ENCODE peak calls at places on chromosomes 3 and 15, in six cellular contexts. L is upper lobe of left lung, W is HepG2, F is K562, I is GM12878, E is A549. A is an unnamed sample.

GRCh38 chr3:62097121-62097520 is 276.2 kb downstream of the FEZF2 start:
- ATAC-seq in L (no peak), W (no peak), F (no peak), I (no peak), E (no peak), A (peak)

GRCh38 chr3:151225040-151225975 is 22.3 kb upstream of the GPR171 start:
- ATAC-seq in L (no peak), W (no peak), F (no peak), I (no peak), E (no peak), A (no peak)

GRCh38 chr3:122984650-122985049 is 42.9 kb downstream of the SEMA5B start:
- ATAC-seq in L (no peak), W (no peak), F (no peak), I (no peak), E (no peak), A (no peak)

GRCh38 chr15:99409097-99409473 is 156.7 kb upstream of the MEF2A start:
- ATAC-seq in L (peak), W (peak), F (no peak), I (peak), E (peak), A (peak)

GRCh38 chr3:110063178-110063577 is 725.8 kb upstream of the DPPA4 start:
- ATAC-seq in L (no peak), W (no peak), F (no peak), I (no peak), E (no peak), A (no peak)

GRCh38 chr3:14592836-14593235 is 52.7 kb upstream of the GRIP2 start:
- ATAC-seq in L (no peak), W (no peak), F (no peak), I (no peak), E (no peak), A (no peak)

GRCh38 chr15:85649372-85649771 is 145.4 kb downstream of the KLHL25 start:
- ATAC-seq in L (peak), W (peak), F (no peak), I (peak), E (no peak), A (peak)

GRCh38 chr15:101521084-101521483 is 31.6 kb upstream of the PCSK6 start:
- ATAC-seq in L (no peak), W (no peak), F (no peak), I (no peak), E (no peak), A (no peak)

GRCh38 chr3:177673105-177673804 is 476.0 kb upstream of the TBL1XR1 start:
- ATAC-seq in L (no peak), W (no peak), F (peak), I (no peak), E (no peak), A (peak)

GRCh38 chr3:37243811-37244748 is 69.7 kb upstream of the LRRFIP2 start:
- ATAC-seq in L (peak), W (peak), F (peak), I (peak), E (peak), A (peak)

GRCh38 chr15:52552303-52552702 is 16.5 kb downstream of the ARPP19 start:
- ATAC-seq in L (no peak), W (no peak), F (no peak), I (no peak), E (no peak), A (no peak)

GRCh38 chr3:4753073-4753691 is 226.1 kb upstream of the BHLHE40 start:
- ATAC-seq in L (no peak), W (no peak), F (no peak), I (peak), E (no peak), A (no peak)

GRCh38 chr3:61924065-61924740 is 362.8 kb downstream of the PTPRG start:
- ATAC-seq in L (no peak), W (no peak), F (no peak), I (peak), E (no peak), A (peak)

GRCh38 chr3:45972534-45973402 is 22.9 kb downstream of the FYCO1 start:
- ATAC-seq in L (peak), W (no peak), F (no peak), I (peak), E (no peak), A (peak)

GRCh38 chr3:3705090-3705775 is 94.0 kb upstream of the LRRN1 start:
- ATAC-seq in L (no peak), W (no peak), F (no peak), I (no peak), E (no peak), A (no peak)

GRCh38 chr3:55218577-55218976 is 268.5 kb downstream of the WNT5A start:
- ATAC-seq in L (no peak), W (no peak), F (no peak), I (no peak), E (no peak), A (no peak)

GRCh38 chr3:136624381-136624780 is 127.8 kb downstream of the STAG1 start:
- ATAC-seq in L (no peak), W (no peak), F (no peak), I (peak), E (no peak), A (no peak)

GRCh38 chr15:49423021-49423420 is at the start of gene FGF7:
- ATAC-seq in L (peak), W (no peak), F (peak), I (no peak), E (no peak), A (peak)

GRCh38 chr15:51526955-51527354 is 95.6 kb downstream of the DMXL2 start:
- ATAC-seq in L (no peak), W (no peak), F (no peak), I (no peak), E (no peak), A (no peak)

GRCh38 chr15:77282333-77282732 is 137.6 kb downstream of the PEAK1 start:
- ATAC-seq in L (no peak), W (peak), F (no peak), I (no peak), E (no peak), A (peak)

GRCh38 chr3:46383946-46384330 is 13.2 kb downstream of the CCR5 start:
- ATAC-seq in L (no peak), W (no peak), F (no peak), I (no peak), E (no peak), A (no peak)

GRCh38 chr3:143135150-143135549 is 15.6 kb downstream of the CHST2 start:
- ATAC-seq in L (no peak), W (no peak), F (no peak), I (no peak), E (peak), A (peak)

GRCh38 chr3:150736903-150737832 is 25.8 kb downstream of the SIAH2 start:
- ATAC-seq in L (no peak), W (peak), F (no peak), I (peak), E (no peak), A (no peak)

GRCh38 chr3:139948898-139949297 is 13.9 kb downstream of the CLSTN2 start:
- ATAC-seq in L (no peak), W (no peak), F (no peak), I (peak), E (no peak), A (no peak)

GRCh38 chr3:124032881-124033359 is 41.0 kb upstream of the ROPN1 start:
- ATAC-seq in L (peak), W (peak), F (peak), I (peak), E (peak), A (peak)

GRCh38 chr15:72967836-72968530 is 84.3 kb upstream of the NEO1 start:
- ATAC-seq in L (no peak), W (no peak), F (no peak), I (no peak), E (no peak), A (no peak)

GRCh38 chr15:68391084-68391483 is 40.9 kb downstream of the ITGA11 start:
- ATAC-seq in L (no peak), W (no peak), F (no peak), I (no peak), E (no peak), A (no peak)

GRCh38 chr3:151912041-151912440 is 38.6 kb downstream of the SUCNR1 start:
- ATAC-seq in L (no peak), W (no peak), F (no peak), I (no peak), E (no peak), A (no peak)

GRCh38 chr3:58973796-58974195 is 76.0 kb downstream of the CFAP20DC start:
- ATAC-seq in L (no peak), W (no peak), F (no peak), I (no peak), E (no peak), A (no peak)

GRCh38 chr3:154356009-154356408 is 31.7 kb upstream of the DHX36 start:
- ATAC-seq in L (no peak), W (no peak), F (no peak), I (no peak), E (no peak), A (no peak)

GRCh38 chr3:12638105-12638504 is 25.8 kb downstream of the RAF1 start:
- ATAC-seq in L (no peak), W (no peak), F (no peak), I (no peak), E (no peak), A (no peak)

GRCh38 chr15:78437762-78438594 is at the start of gene IREB2:
- ATAC-seq in L (peak), W (peak), F (peak), I (peak), E (peak), A (peak)
- TF ChIP-seq POLR2A in L (no peak), W (peak), F (peak), I (peak), E (peak), A (no peak)

GRCh38 chr3:121545564-121546455 is at the start of gene POLQ:
- ATAC-seq in L (peak), W (peak), F (peak), I (peak), E (peak), A (peak)
- TF ChIP-seq EP300 in L (no peak), W (no peak), F (peak), I (no peak), E (no peak), A (no peak)

GRCh38 chr3:196432137-196432879 is at the start of gene UBXN7:
- ATAC-seq in L (peak), W (peak), F (peak), I (peak), E (peak), A (peak)

DNA sequence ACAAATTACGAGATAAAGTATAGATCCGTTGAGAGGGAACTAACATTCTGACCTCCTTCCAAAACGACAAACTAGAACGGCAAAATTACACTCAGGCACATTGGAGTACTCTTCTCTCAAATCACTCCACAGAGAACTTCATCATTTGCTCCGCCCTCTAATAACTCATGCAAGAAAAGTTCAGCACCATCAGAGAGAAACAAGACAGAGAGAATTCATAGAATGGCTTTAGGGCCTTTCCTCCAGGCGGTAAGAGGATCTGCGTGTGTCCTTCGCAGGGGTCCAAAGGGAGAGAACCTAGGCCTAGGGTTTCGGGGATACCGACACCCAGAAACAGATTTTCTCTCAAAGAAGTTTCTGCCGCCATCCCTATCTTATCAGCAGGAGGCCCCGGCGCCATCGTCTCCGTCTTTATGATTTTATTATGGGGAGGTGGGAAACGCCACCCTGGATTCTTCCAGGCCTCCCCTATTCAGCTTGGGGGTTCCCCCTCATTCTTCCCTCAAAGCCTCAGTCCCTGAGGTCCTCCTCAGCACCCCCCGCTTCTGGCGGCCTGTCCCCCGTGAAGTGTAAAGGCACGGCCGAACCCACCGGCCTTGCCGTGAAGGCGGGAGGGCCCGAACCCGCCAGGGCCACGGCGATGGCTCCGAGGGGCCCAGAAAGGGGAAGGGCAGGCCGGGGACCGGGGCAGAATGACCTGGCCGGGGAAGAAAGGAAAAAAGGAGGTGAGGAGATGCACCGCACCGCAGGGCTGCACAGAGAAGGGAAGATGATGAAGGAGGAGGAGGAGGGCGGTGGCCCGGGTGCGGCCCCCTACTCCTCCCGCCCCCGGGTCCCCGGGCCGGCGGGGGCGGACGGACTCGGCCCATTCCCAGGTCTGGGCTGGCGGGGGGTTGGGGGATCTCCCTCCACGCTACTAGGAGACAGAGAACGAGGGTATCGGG is 762 bp downstream of the UBXN7 start:
- ATAC-seq in L (peak), W (peak), F (peak), I (peak), E (peak), A (peak)
- TF ChIP-seq POLR2A in L (peak), W (no peak), F (no peak), I (no peak), E (no peak), A (no peak)

GRCh38 chr3:113165841-113166240 is 45.5 kb upstream of the BOC start:
- ATAC-seq in L (no peak), W (no peak), F (no peak), I (no peak), E (no peak), A (peak)

GRCh38 chr3:113169876-113170452 is 41.4 kb upstream of the BOC start:
- ATAC-seq in L (no peak), W (peak), F (no peak), I (no peak), E (no peak), A (no peak)

GRCh38 chr3:113167929-113168771 is 43.2 kb upstream of the BOC start:
- ATAC-seq in L (no peak), W (no peak), F (no peak), I (no peak), E (no peak), A (peak)

GRCh38 chr3:113166357-113166718 is 45.0 kb upstream of the BOC start:
- ATAC-seq in L (no peak), W (no peak), F (no peak), I (no peak), E (no peak), A (no peak)

DNA sequence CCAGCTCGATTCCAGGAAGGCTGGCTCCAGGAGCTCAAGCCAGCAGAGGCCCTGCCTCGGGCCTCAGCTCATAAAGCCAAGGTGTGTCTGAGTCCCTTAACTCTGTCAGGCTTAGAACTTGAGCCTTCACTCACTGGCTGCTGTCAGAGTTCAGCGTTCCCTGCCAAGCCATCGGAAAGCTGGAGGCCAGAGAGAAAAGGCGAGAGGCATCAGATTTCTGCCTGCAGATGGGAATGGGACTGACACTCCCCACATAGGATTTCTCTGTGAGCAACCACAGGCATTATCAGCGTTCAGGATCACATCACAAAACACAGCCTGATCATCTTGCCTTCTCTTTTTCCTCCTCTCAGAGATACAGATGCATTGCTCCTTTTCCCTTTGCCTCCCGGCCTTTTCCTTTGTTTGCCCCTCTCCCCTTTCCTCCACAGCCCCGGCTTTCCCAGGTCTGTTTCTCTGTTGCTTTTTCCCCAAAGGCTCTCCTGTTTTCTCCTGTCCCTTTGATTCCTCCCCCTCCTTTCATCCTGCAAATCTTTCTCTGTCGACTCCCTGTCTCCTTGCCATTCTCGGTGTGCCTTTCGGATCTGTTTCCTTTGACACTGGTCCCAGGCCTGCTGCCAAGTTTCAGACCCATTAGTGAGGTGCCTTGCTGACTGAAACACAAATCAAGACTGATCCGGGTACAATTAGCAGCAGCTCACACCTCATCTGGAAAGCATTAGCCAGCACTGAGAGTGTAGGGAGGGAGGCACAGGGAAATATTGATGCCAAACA is 44.5 kb upstream of the BOC start:
- ATAC-seq in L (no peak), W (no peak), F (no peak), I (no peak), E (no peak), A (peak)
- TF ChIP-seq EP300 in L (no peak), W (no peak), F (no peak), I (no peak), E (no peak), A (no peak)

GRCh38 chr15:60494108-60494507 is 15.2 kb upstream of the ICE2 start:
- ATAC-seq in L (no peak), W (peak), F (no peak), I (no peak), E (no peak), A (no peak)

GRCh38 chr15:60496853-60497252 is 17.9 kb upstream of the ICE2 start:
- ATAC-seq in L (no peak), W (no peak), F (no peak), I (no peak), E (no peak), A (no peak)

GRCh38 chr15:60493166-60493565 is 14.2 kb upstream of the ICE2 start:
- ATAC-seq in L (no peak), W (peak), F (no peak), I (no peak), E (no peak), A (no peak)
- TF ChIP-seq POLR2A in L (no peak), W (no peak), F (no peak), I (no peak), E (no peak), A (no peak)

GRCh38 chr3:43389388-43390254 is 103.3 kb downstream of the SNRK start:
- ATAC-seq in L (peak), W (peak), F (peak), I (peak), E (no peak), A (peak)
- TF ChIP-seq EP300 in L (peak), W (no peak), F (peak), I (no peak), E (no peak), A (no peak)